ENCODE peak calls at places on chromosomes 7 and 10, in four cellular contexts. I is neuronal stem cell; J is stimulated activated CD8-positive, alpha-beta memory T cell treated with anti-CD3 and anti-CD28 coated beads, Interleukin-2, amount 100 ng/mL, for 1 hour; U is GM23248. F is an unnamed sample.

GRCh38 chr10:87683356-87683755 is 23.7 kb downstream of the PAPSS2 start:
- DNase-seq in I (no peak), U (no peak), J (no peak), F (no peak)

GRCh38 chr10:133179651-133180050 is 19.6 kb downstream of the KNDC1 start:
- DNase-seq in I (no peak), U (no peak), J (no peak), F (no peak)

GRCh38 chr10:46251857-46252847 is 34.6 kb upstream of the ANTXRL start:
- DNase-seq in J (no peak), I (no peak), U (no peak), F (no peak)

GRCh38 chr7:143979359-143979758 is 20.8 kb upstream of the OR6B1 start:
- DNase-seq in I (no peak), U (peak), J (no peak), F (peak)

GRCh38 chr10:114094795-114095194 is 51.1 kb downstream of the ADRB1 start:
- DNase-seq in I (no peak), U (no peak), J (no peak), F (no peak)

GRCh38 chr10:12980080-12980656 is 21.3 kb downstream of the CCDC3 start:
- DNase-seq in I (no peak), J (no peak), U (no peak), F (no peak)

GRCh38 chr7:109984726-109985125 is 1106.2 kb upstream of the LRRN3 start:
- DNase-seq in U (no peak), I (no peak), J (no peak), F (no peak)

GRCh38 chr10:72834183-72834825 is 59.2 kb upstream of the OIT3 start:
- DNase-seq in J (peak), I (peak), U (peak), F (peak)

GRCh38 chr7:1733206-1733907 is 63.3 kb downstream of the ELFN1 start:
- DNase-seq in U (no peak), I (no peak), J (no peak), F (no peak)

GRCh38 chr10:69045441-69046300 is 42.2 kb upstream of the SRGN start:
- DNase-seq in U (peak), I (no peak), J (no peak), F (no peak)

GRCh38 chr10:112265745-112266144 is 17.5 kb upstream of the TECTB start:
- DNase-seq in U (no peak), J (no peak), I (no peak), F (no peak)

GRCh38 chr10:133474833-133475734 is 21.3 kb downstream of the SCART1 start:
- DNase-seq in J (peak), I (no peak), U (no peak), F (no peak)

GRCh38 chr7:16889851-16890443 is 8.2 kb upstream of the AGR3 start:
- DNase-seq in U (no peak), I (no peak), J (no peak), F (no peak)

GRCh38 chr10:126964190-126964589 is 59.0 kb downstream of the DOCK1 start:
- DNase-seq in J (no peak), I (no peak), U (no peak), F (no peak)

GRCh38 chr7:25950488-25951413 is 201.2 kb upstream of the NFE2L3 start:
- DNase-seq in U (peak), J (peak), I (peak), F (peak)

GRCh38 chr7:142855756-142856564 is 1.1 kb downstream of the EPHB6 start:
- DNase-seq in U (peak), I (no peak), J (no peak), F (no peak)

GRCh38 chr7:101582971-101583370 is 46.1 kb downstream of the MYL10 start:
- DNase-seq in I (no peak), U (no peak), J (no peak), F (no peak)

GRCh38 chr7:96188623-96188991 is 133.3 kb downstream of the SLC25A13 start:
- DNase-seq in J (no peak), U (peak), I (no peak), F (peak)

GRCh38 chr10:42933454-42934340 is 143.2 kb upstream of the RET start:
- DNase-seq in J (no peak), I (no peak), U (no peak), F (no peak)

GRCh38 chr7:25726180-25726579 is 425.8 kb upstream of the NFE2L3 start:
- DNase-seq in U (no peak), J (no peak), I (peak), F (no peak)

GRCh38 chr7:153440781-153441180 is 611.4 kb upstream of the DPP6 start:
- DNase-seq in I (no peak), U (no peak), J (no peak), F (no peak)

GRCh38 chr7:37438879-37439278 is 9.8 kb downstream of the ELMO1 start:
- DNase-seq in I (no peak), J (no peak), U (no peak), F (no peak)

GRCh38 chr7:45863715-45864114 is 9.2 kb downstream of the CCDC201 start:
- DNase-seq in J (no peak), I (no peak), U (peak), F (no peak)

GRCh38 chr7:13099197-13099795 is 411.9 kb downstream of the ARL4A start:
- DNase-seq in U (no peak), J (no peak), I (no peak), F (no peak)

GRCh38 chr7:66353547-66353946 is 148.4 kb downstream of the TPST1 start:
- DNase-seq in I (no peak), J (no peak), U (peak), F (peak)

GRCh38 chr7:87083865-87084519 is 24.5 kb upstream of the ELAPOR2 start:
- DNase-seq in J (no peak), U (peak), I (no peak), F (no peak)

GRCh38 chr10:81600185-81600584 is 274.8 kb upstream of the NRG3 start:
- DNase-seq in I (no peak), J (no peak), U (peak), F (no peak)

GRCh38 chr7:44769381-44770209 is 20.9 kb downstream of the ZMIZ2 start:
- DNase-seq in U (peak), I (no peak), J (no peak), F (peak)

GRCh38 chr10:101289541-101289940 is 60.3 kb upstream of the LBX1 start:
- DNase-seq in J (no peak), I (no peak), U (no peak), F (no peak)

GRCh38 chr10:86265236-86265876 is 101.2 kb downstream of the GRID1 start:
- DNase-seq in J (no peak), I (no peak), U (no peak), F (no peak)

GRCh38 chr10:24929056-24929544 is 23.3 kb downstream of the PRTFDC1 start:
- DNase-seq in J (no peak), I (no peak), U (peak), F (peak)

GRCh38 chr10:112778579-112778978 is 171.5 kb upstream of the TCF7L2 start:
- DNase-seq in U (no peak), I (no peak), J (no peak), F (no peak)

GRCh38 chr10:25498645-25499044 is 323.8 kb downstream of the GPR158 start:
- DNase-seq in I (no peak), U (no peak), J (no peak), F (no peak)

GRCh38 chr10:89921422-89921821 is 220.0 kb downstream of the KIF20B start:
- DNase-seq in U (no peak), J (no peak), I (no peak), F (no peak)

GRCh38 chr10:75342397-75342796 is 59.2 kb downstream of the ZNF503 start:
- DNase-seq in J (no peak), U (no peak), I (no peak), F (no peak)

GRCh38 chr10:31158000-31158658 is 126.5 kb upstream of the ZNF438 start:
- DNase-seq in U (peak), I (no peak), J (no peak), F (no peak)

GRCh38 chr10:121813211-121813812 is 114.5 kb downstream of the ATE1 start:
- DNase-seq in I (no peak), U (peak), J (no peak), F (peak)

GRCh38 chr10:122306282-122306681 is 35.2 kb downstream of the BTBD16 start:
- DNase-seq in I (no peak), J (no peak), U (no peak), F (no peak)